ENCODE peak calls at places on chromosome 1, in six cellular contexts. C, B, R, J, I and K are unnamed samples.

GRCh38 chr1:57061369-57061768 is 95.6 kb upstream of the C8B start:
- DNase-seq in C (peak; percentile 5), B (no peak), R (no peak), J (peak; percentile 8), I (no peak), K (no peak)

GRCh38 chr1:195828322-195828721 is 779.9 kb downstream of the KCNT2 start:
- DNase-seq in C (no peak), B (no peak), R (no peak), J (no peak), I (no peak), K (no peak)

GRCh38 chr1:211326528-211327340 is at the start of gene TRAF5:
- DNase-seq in C (peak; percentile 58), B (peak; percentile 91), R (peak; percentile 65), J (peak; percentile 73), I (peak; percentile 57), K (peak; percentile 59)

GRCh38 chr1:16155537-16156410 is at the start of gene EPHA2:
- DNase-seq in C (peak; percentile 92), B (peak; percentile 94), R (no peak), J (peak; percentile 92), I (peak; percentile 91), K (no peak)

GRCh38 chr1:117592155-117592554 is 13.7 kb upstream of the TENT5C start:
- DNase-seq in C (no peak), B (no peak), R (no peak), J (no peak), I (no peak), K (no peak)

GRCh38 chr1:89464008-89464407 is 60.6 kb upstream of the LRRC8B start:
- DNase-seq in C (no peak), B (no peak), R (no peak), J (no peak), I (no peak), K (no peak)

GRCh38 chr1:41341756-41342562 is 19.3 kb upstream of the FOXO6 start:
- DNase-seq in C (peak; percentile 32), B (no peak), R (no peak), J (peak; percentile 55), I (no peak), K (no peak)

GRCh38 chr1:9425859-9426258 is 113.4 kb upstream of the SLC25A33 start:
- DNase-seq in C (no peak), B (no peak), R (peak; percentile 77), J (no peak), I (no peak), K (no peak)

GRCh38 chr1:110565565-110565964 is 40.6 kb downstream of the KCNA2 start:
- DNase-seq in C (no peak), B (no peak), R (no peak), J (no peak), I (no peak), K (no peak)

GRCh38 chr1:183218981-183219621 is 33.0 kb downstream of the LAMC2 start:
- DNase-seq in C (no peak), B (no peak), R (peak; percentile 61), J (no peak), I (no peak), K (peak; percentile 62)

GRCh38 chr1:200233393-200233792 is 176.4 kb downstream of the ZNF281 start:
- DNase-seq in C (peak; percentile 84), B (no peak), R (no peak), J (no peak), I (no peak), K (no peak)

GRCh38 chr1:37691497-37692077 is 729 bp upstream of the CDCA8 start:
- DNase-seq in C (peak; percentile 41), B (peak; percentile 87), R (peak; percentile 39), J (peak; percentile 66), I (peak; percentile 33), K (no peak)

GRCh38 chr1:54567961-54568360 is 19.9 kb downstream of the ACOT11 start:
- DNase-seq in C (no peak), B (no peak), R (no peak), J (peak; percentile 73), I (peak; percentile 18), K (no peak)

GRCh38 chr1:224127925-224128819 is 14.3 kb downstream of the FBXO28 start:
- DNase-seq in C (peak; percentile 69), B (no peak), R (no peak), J (no peak), I (no peak), K (no peak)

GRCh38 chr1:211497489-211498045 is 5.6 kb upstream of the RD3 start:
- DNase-seq in C (no peak), B (no peak), R (no peak), J (no peak), I (no peak), K (no peak)

GRCh38 chr1:223784541-223784940 is 61.2 kb downstream of the TP53BP2 start:
- DNase-seq in C (no peak), B (no peak), R (no peak), J (no peak), I (no peak), K (no peak)

GRCh38 chr1:153711006-153711405 is 16.8 kb upstream of the INTS3 start:
- DNase-seq in C (no peak), B (no peak), R (no peak), J (no peak), I (no peak), K (no peak)

GRCh38 chr1:161190962-161191521 is 7.8 kb downstream of the ADAMTS4 start:
- DNase-seq in C (no peak), B (no peak), R (no peak), J (no peak), I (no peak), K (no peak)

GRCh38 chr1:245765241-245766000 is 610.6 kb downstream of the KIF26B start:
- DNase-seq in C (peak; percentile 88), B (no peak), R (no peak), J (peak; percentile 61), I (no peak), K (no peak)

GRCh38 chr1:192867180-192867579 is 58.3 kb downstream of the RGS2 start:
- DNase-seq in C (no peak), B (no peak), R (no peak), J (no peak), I (no peak), K (no peak)

GRCh38 chr1:162396201-162396906 is 14.8 kb downstream of the C1orf226 start:
- DNase-seq in C (no peak), B (no peak), R (no peak), J (no peak), I (no peak), K (no peak)

GRCh38 chr1:217891966-217892365 is 260.8 kb downstream of the SPATA17 start:
- DNase-seq in C (peak; percentile 75), B (no peak), R (no peak), J (no peak), I (no peak), K (no peak)

DNA sequence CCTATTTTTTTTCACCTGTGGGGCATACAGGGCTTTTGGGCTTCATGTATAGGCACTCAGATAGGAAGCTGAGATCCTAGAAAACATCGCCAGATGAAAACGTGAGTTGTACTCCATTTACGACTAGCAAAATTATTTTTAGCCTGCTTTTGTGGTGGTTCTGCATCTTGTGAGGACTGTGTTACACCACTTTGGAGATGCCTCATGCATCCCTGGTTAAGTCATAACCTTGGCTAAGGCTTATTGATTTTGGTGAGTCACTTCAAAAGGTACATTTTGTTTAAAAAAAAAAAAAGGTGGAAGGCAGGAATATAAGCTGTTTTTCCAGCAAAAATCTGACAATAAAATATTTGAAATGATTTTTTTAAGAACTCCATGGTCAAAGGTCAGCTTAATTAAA is 101.8 kb upstream of the OLFM3 start:
- DNase-seq in C (no peak), B (no peak), R (no peak), J (no peak), I (no peak), K (no peak)
- TF ChIP-seq CTCF in C (no peak), B (no peak), R (no peak), J (no peak), I (no peak), K (no peak)

GRCh38 chr1:60847855-60848582 is 234.3 kb upstream of the NFIA start:
- DNase-seq in C (no peak), B (no peak), R (no peak), J (no peak), I (no peak), K (no peak)

DNA sequence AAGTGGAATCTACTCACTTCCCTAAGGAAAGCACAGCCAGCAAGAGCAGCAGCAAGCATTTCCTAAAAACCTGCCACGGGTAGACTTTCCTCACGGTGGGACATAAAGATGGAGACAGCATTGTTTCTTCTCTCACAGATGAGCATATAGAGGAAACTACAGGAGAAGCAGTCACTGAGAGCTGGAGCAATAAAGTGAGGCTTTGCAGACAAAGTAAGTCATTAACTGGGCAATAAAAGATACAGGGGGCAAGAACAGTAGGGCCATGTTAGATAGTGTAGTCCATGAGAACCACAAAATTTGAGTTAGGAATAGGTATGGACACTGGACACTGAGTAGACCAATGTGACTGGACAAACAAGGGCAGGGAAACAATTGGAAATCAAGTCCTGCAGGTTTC is 240.1 kb upstream of the NFIA start:
- DNase-seq in C (no peak), B (no peak), R (no peak), J (no peak), I (no peak), K (no peak)
- H3K27ac ChIP-seq in C (no peak overlapping the region), B (no peak overlapping the region), R (no peak overlapping the region), J (no peak overlapping the region), I (no peak overlapping the region), K (no peak overlapping the region)

DNA sequence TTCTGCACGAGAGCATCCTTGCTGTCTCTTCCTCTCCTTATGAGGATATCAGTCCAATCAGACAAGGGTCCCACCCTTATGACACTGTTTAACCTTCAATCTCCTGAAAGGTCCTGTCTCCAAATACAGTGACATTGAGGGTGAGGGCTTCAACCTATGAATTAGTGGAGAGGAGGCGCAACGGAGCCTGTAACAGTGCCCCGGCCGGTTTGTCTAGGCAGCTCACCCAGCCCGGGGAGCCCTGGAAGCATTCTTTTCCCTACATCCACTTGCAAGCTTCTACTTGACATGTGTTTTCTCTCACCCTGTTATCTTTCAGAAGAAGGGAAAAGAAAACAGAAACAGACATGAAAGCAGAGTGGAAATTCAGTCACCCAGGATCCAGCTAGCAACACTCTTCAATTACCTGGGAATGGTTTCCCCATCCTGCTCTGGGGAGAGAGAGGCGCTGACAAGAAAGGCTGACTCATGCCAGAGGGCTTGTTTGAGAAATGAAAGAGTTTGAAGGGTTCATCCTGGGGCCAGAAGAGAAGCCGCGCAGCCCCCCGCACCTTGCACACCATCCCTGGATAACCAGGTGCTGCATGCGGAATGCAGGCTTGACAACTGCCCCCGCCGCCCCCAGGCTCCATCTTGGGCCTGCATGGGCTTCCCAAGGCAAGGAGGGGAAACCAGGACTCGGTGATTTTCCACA is 394.9 kb downstream of the NPHP4 start:
- DNase-seq in C (no peak), B (no peak), R (no peak), J (no peak), I (no peak), K (no peak)
- H3K9me3 ChIP-seq in C (no peaks in the 10 kb centered on the region), B (no peaks in the 10 kb centered on the region), R (no peaks in the 10 kb centered on the region), J (no peaks in the 10 kb centered on the region), I (peaks cover 3% of the 10 kb centered on the region), K (no peaks in the 10 kb centered on the region)

GRCh38 chr1:151593651-151594625 is 17.9 kb upstream of the SNX27 start:
- DNase-seq in C (peak; percentile 38), B (peak; percentile 96), R (peak; percentile 87), J (peak; percentile 56), I (peak; percentile 72), K (peak; percentile 84)
- TF ChIP-seq CTCF in C (peak; percentile 88), B (peak; percentile 88), R (peak; percentile 99), J (peak; percentile 96), I (peak; percentile 94), K (peak; percentile 95)